ENCODE peak calls at places on chromosomes 4 and X, in nine cellular contexts. F is upper lobe of left lung, L is fibroblast of villous mesenchyme, D is fibroblast of mammary gland, O is cardiac muscle cell, K is epithelial cell of esophagus, J is kidney epithelial cell, V is GM12878, T is astrocyte of the spinal cord. U is an unnamed sample.

GRCh38 chrX:153829799-153830631 is at the start of gene PDZD4:
- DNase-seq in D (no peak), L (no peak), O (no peak), F (no peak), V (no peak), K (no peak), J (no peak), T (no peak), U (no peak)

GRCh38 chrX:7318246-7318645 is 170.3 kb upstream of the PUDP start:
- DNase-seq in K (no peak), D (peak), L (peak), J (no peak), V (no peak), O (no peak), F (no peak), T (no peak), U (no peak)

GRCh38 chr4:92791876-92792490 is 488.2 kb downstream of the GRID2 start:
- DNase-seq in V (no peak), D (no peak), K (no peak), L (no peak), F (no peak), T (no peak), J (no peak), O (no peak), U (no peak)

GRCh38 chr4:8237256-8237989 is 32.1 kb upstream of the HTRA3 start:
- DNase-seq in J (no peak), V (no peak), T (no peak), D (no peak), F (no peak), L (no peak), K (no peak), O (no peak), U (no peak)

GRCh38 chrX:32538554-32538953 is 672.8 kb downstream of the DMD start:
- DNase-seq in J (no peak), V (no peak), L (no peak), O (no peak), K (no peak), D (no peak), T (no peak), F (no peak), U (no peak)

GRCh38 chr4:56324011-56324610 is 63.2 kb downstream of the AASDH start:
- DNase-seq in L (no peak), J (no peak), F (no peak), D (peak), K (no peak), O (no peak), V (no peak), T (no peak), U (no peak)

GRCh38 chrX:53281321-53281822 is at the start of gene IQSEC2:
- DNase-seq in O (peak), F (peak), V (no peak), T (peak), J (no peak), L (peak), K (peak), D (peak), U (no peak)

GRCh38 chr4:100361336-100361735 is 156.5 kb downstream of the EMCN start:
- DNase-seq in F (no peak), L (no peak), J (no peak), O (no peak), D (no peak), T (no peak), K (no peak), V (no peak), U (no peak)

GRCh38 chr4:84965558-84966381 is 720 bp downstream of the WDFY3 start:
- DNase-seq in J (no peak), V (no peak), F (peak), L (peak), T (peak), K (peak), D (peak), O (peak), U (peak)

GRCh38 chrX:134144231-134144630 is 92.8 kb upstream of the CCDC160 start:
- DNase-seq in T (no peak), F (no peak), K (peak), L (peak), D (peak), V (no peak), O (peak), J (no peak), U (no peak)

GRCh38 chr4:114417214-114417613 is 181.4 kb upstream of the UGT8 start:
- DNase-seq in T (no peak), L (no peak), V (no peak), D (no peak), O (no peak), K (peak), J (no peak), F (no peak), U (no peak)

GRCh38 chr4:91936301-91936700 is 367.5 kb upstream of the GRID2 start:
- DNase-seq in D (no peak), V (no peak), T (peak), F (no peak), L (peak), J (no peak), O (peak), K (peak), U (no peak)

GRCh38 chr4:41150401-41150800 is 63.9 kb downstream of the APBB2 start:
- DNase-seq in T (no peak), V (no peak), L (no peak), J (no peak), F (no peak), D (no peak), K (no peak), O (no peak), U (no peak)

GRCh38 chr4:26892480-26893150 is 32.0 kb downstream of the STIM2 start:
- DNase-seq in L (no peak), V (no peak), T (no peak), D (no peak), K (no peak), O (no peak), F (no peak), J (no peak), U (no peak)

GRCh38 chrX:48905090-48905790 is 6.2 kb downstream of the SLC35A2 start:
- DNase-seq in J (no peak), O (no peak), D (no peak), F (no peak), K (no peak), L (no peak), T (no peak), V (no peak), U (no peak)

GRCh38 chr4:76689079-76689817 is 208.7 kb downstream of the SOWAHB start:
- DNase-seq in T (peak), K (peak), O (peak), J (no peak), D (no peak), V (no peak), L (peak), F (peak), U (peak)

GRCh38 chr4:43008793-43009192 is 116.3 kb downstream of the GRXCR1 start:
- DNase-seq in D (no peak), O (no peak), V (no peak), F (no peak), T (no peak), K (no peak), J (no peak), L (no peak), U (no peak)

GRCh38 chrX:72203421-72203820 is 21.9 kb downstream of the PIN4 start:
- DNase-seq in D (no peak), O (no peak), T (no peak), V (no peak), J (no peak), K (no peak), L (no peak), F (no peak), U (no peak)

GRCh38 chr4:57037982-57038604 is 59.4 kb downstream of the POLR2B start:
- DNase-seq in F (peak), V (no peak), D (peak), L (peak), T (peak), K (peak), J (no peak), O (peak), U (peak)

GRCh38 chr4:64340243-64341110 is 68.8 kb downstream of the TECRL start:
- DNase-seq in V (no peak), O (no peak), J (no peak), T (no peak), L (no peak), K (no peak), D (no peak), F (no peak), U (no peak)

GRCh38 chr4:10369517-10369916 is 87.7 kb downstream of the ZNF518B start:
- DNase-seq in D (no peak), J (no peak), V (no peak), O (no peak), L (no peak), F (no peak), K (peak), T (no peak), U (no peak)

GRCh38 chr4:71417150-71417549 is 78.3 kb downstream of the SLC4A4 start:
- DNase-seq in F (no peak), D (no peak), V (no peak), J (no peak), K (no peak), L (no peak), T (no peak), O (no peak), U (no peak)

GRCh38 chr4:52244103-52244772 is 193.1 kb downstream of the SPATA18 start:
- DNase-seq in V (no peak), L (no peak), F (no peak), J (no peak), T (no peak), O (no peak), K (no peak), D (no peak), U (no peak)

GRCh38 chr4:48250980-48251379 is 18.7 kb downstream of the TEC start:
- DNase-seq in O (no peak), T (no peak), D (no peak), J (no peak), F (no peak), V (no peak), K (no peak), L (no peak), U (no peak)

GRCh38 chr4:10023806-10024205 is 2.5 kb upstream of the SLC2A9 start:
- DNase-seq in T (no peak), K (peak), F (peak), V (no peak), J (no peak), O (no peak), L (no peak), D (peak), U (no peak)

GRCh38 chr4:48090621-48091020 is 43.4 kb downstream of the TXK start:
- DNase-seq in V (no peak), F (no peak), O (no peak), T (no peak), J (no peak), L (no peak), D (no peak), K (peak), U (no peak)

GRCh38 chrX:104351173-104351769 is 96.5 kb upstream of the ESX1 start:
- DNase-seq in T (peak), F (no peak), J (peak), V (no peak), K (peak), D (peak), L (peak), O (peak), U (no peak)

GRCh38 chrX:38954520-38954919 is 153.3 kb downstream of the MID1IP1 start:
- DNase-seq in O (no peak), D (no peak), J (no peak), K (no peak), V (no peak), F (no peak), T (no peak), L (no peak), U (no peak)

GRCh38 chrX:65926095-65927019 is 113.5 kb downstream of the VSIG4 start:
- DNase-seq in K (no peak), L (no peak), D (no peak), T (no peak), F (no peak), V (peak), O (no peak), J (no peak), U (no peak)

GRCh38 chr4:151045907-151046306 is 30.8 kb upstream of the LRBA start:
- DNase-seq in T (no peak), K (peak), L (no peak), O (no peak), J (no peak), V (no peak), F (no peak), D (no peak), U (no peak)

GRCh38 chr4:55080174-55080865 is 45.1 kb downstream of the KDR start:
- DNase-seq in T (peak), F (no peak), O (peak), L (no peak), D (peak), J (no peak), K (peak), V (no peak), U (no peak)

GRCh38 chr4:182142146-182143085 is 100.8 kb upstream of the TENM3 start:
- DNase-seq in K (peak), T (peak), V (no peak), O (peak), L (peak), J (no peak), D (peak), F (no peak), U (peak)

GRCh38 chrX:112731793-112732192 is 52.1 kb upstream of the LHFPL1 start:
- DNase-seq in D (peak), J (no peak), L (peak), K (no peak), V (no peak), F (no peak), O (peak), T (peak), U (no peak)

GRCh38 chr4:128837679-128838078 is 28.2 kb downstream of the JADE1 start:
- DNase-seq in T (no peak), D (no peak), J (no peak), V (no peak), K (no peak), O (no peak), F (no peak), L (no peak), U (no peak)

GRCh38 chr4:153205757-153206156 is 1.5 kb downstream of the TRIM2 start:
- DNase-seq in T (peak), V (no peak), F (peak), J (no peak), D (peak), O (peak), K (peak), L (no peak), U (no peak)

DNA sequence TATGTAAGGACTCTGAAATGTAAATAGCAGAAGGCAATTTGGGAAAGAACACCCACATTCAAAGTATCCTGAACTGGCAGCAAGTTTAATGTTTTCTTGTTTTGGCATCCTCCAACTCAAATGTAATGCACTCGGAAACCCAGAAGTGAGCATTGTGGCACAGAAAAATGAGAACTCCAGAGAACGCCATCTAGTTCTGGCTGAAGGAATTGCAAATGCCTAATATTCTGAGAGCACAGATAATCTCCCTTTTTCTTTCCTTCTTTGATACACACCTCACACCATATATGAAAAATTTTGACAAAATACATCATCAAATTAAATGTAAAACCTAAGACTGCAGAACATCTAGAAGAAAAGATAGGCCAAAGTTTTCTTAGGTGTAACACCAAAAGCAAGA is 52.1 kb downstream of the PWWP3B start:
- DNase-seq in T (no peak), F (no peak), K (peak), L (no peak), J (no peak), D (no peak), O (peak), V (no peak), U (no peak)
- TF ChIP-seq CTCF in T (peak), F (no peak), K (peak), L (peak), J (peak), D (peak), O (peak), V (no peak), U (peak)

DNA sequence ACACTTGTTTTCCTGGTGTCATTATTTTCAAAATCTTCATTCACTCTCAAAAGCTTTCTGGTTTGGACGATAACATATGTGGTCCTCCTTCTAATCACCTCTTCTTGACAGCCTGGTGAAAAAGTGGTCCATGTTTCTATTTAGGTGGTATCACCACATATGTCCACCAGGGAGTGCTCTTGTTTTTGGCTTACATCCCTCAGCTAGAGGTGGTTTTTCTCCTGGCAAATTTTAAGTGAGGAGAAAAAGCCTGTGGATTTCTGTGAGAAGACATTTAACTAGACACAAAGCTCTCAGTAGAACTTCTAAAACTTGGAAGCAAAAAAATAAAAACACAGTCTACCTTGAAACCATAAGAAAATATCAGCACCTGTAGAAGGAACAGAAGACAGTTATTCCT is 58.0 kb upstream of the FRMPD4 start:
- DNase-seq in L (peak), O (peak), D (peak), V (no peak), T (peak), J (no peak), F (no peak), K (peak), U (no peak)
- TF ChIP-seq CTCF in L (peak), O (peak), D (peak), V (peak), T (peak), J (peak), F (no peak), K (peak), U (peak)

GRCh38 chr4:2755821-2756690 is at the start of gene TNIP2:
- DNase-seq in J (peak), V (no peak), D (peak), F (peak), T (peak), L (peak), O (peak), K (peak), U (peak)
- TF ChIP-seq CTCF in J (no peak), V (peak), D (no peak), F (peak), T (no peak), L (peak), O (peak), K (no peak), U (peak)

GRCh38 chrX:93422693-93423092 is 250.7 kb downstream of the NAP1L3 start:
- DNase-seq in O (peak), J (no peak), T (no peak), F (no peak), V (no peak), L (no peak), K (peak), D (peak), U (peak)
- TF ChIP-seq CTCF in O (peak), J (peak), T (peak), F (no peak), V (peak), L (no peak), K (no peak), D (peak), U (peak)

GRCh38 chr4:164383187-164384181 is 370.4 kb upstream of the SMIM31 start:
- DNase-seq in J (no peak), F (no peak), K (peak), L (no peak), D (peak), O (no peak), V (no peak), T (peak), U (peak)
- TF ChIP-seq CTCF in J (peak), F (no peak), K (peak), L (no peak), D (no peak), O (no peak), V (no peak), T (peak), U (peak)

GRCh38 chrX:16666541-16666940 is 16.6 kb downstream of the S100G start:
- DNase-seq in V (no peak), F (no peak), O (no peak), T (peak), L (peak), J (peak), D (peak), K (no peak), U (no peak)

GRCh38 chrX:16665089-16665488 is 15.1 kb downstream of the S100G start:
- DNase-seq in F (no peak), K (peak), L (peak), T (peak), J (no peak), O (peak), D (peak), V (no peak), U (no peak)

GRCh38 chrX:16664059-16664458 is 14.1 kb downstream of the S100G start:
- DNase-seq in T (peak), O (no peak), F (no peak), L (peak), J (no peak), V (no peak), K (no peak), D (peak), U (no peak)

GRCh38 chrX:16662402-16662801 is 12.4 kb downstream of the S100G start:
- DNase-seq in D (no peak), J (no peak), T (no peak), V (no peak), L (no peak), K (no peak), O (no peak), F (no peak), U (no peak)

GRCh38 chrX:16664626-16665025 is 14.7 kb downstream of the S100G start:
- DNase-seq in L (no peak), V (no peak), J (no peak), F (no peak), D (no peak), O (no peak), K (peak), T (no peak), U (no peak)
- TF ChIP-seq CTCF in L (peak), V (no peak), J (no peak), F (no peak), D (peak), O (no peak), K (no peak), T (peak), U (no peak)